ENCODE peak calls at places on chromosome X, in eight cellular contexts. V is NCI-H345; N is CD4-positive, alpha-beta T cell; Y is germinal center; Z is NCI-H526; G is HuH-7.5; E is fibroblast of gingiva; P is activated effector memory CD4-positive, alpha-beta T cell treated with Interleukin-2 at 50 U/mL for 16 hours. O is an unnamed sample.

GRCh38 chrX:44157858-44158257 is 184.7 kb upstream of the NDP start:
- DNase-seq in V (no peak), N (no peak), Y (no peak), Z (no peak), G (no peak), E (peak; percentile 21), P (no peak), O (no peak)

GRCh38 chrX:10043386-10043785 is 76.2 kb downstream of the CLDN34 start:
- DNase-seq in V (no peak), N (no peak), Y (no peak), Z (no peak), G (no peak), E (no peak), P (no peak), O (no peak)

GRCh38 chrX:41721590-41721989 is 2.4 kb upstream of the GPR82 start:
- DNase-seq in V (no peak), N (no peak), Y (no peak), Z (no peak), G (no peak), E (no peak), P (no peak), O (no peak)

GRCh38 chrX:118183606-118184005 is 67.0 kb upstream of the KLHL13 start:
- DNase-seq in V (no peak), N (no peak), Y (no peak), Z (no peak), G (no peak), E (no peak), P (no peak), O (no peak)

GRCh38 chrX:11540532-11541377 is 125.0 kb downstream of the ARHGAP6 start:
- DNase-seq in V (no peak), N (no peak), Y (no peak), Z (no peak), G (no peak), E (no peak), P (no peak), O (no peak)

GRCh38 chrX:75273483-75273882 is 402 bp upstream of the UPRT start:
- DNase-seq in V (no peak), N (no peak), Y (no peak), Z (no peak), G (no peak), E (no peak), P (no peak), O (no peak)

GRCh38 chrX:31932769-31933168 is 860.9 kb upstream of the FTHL17 start:
- DNase-seq in V (no peak), N (no peak), Y (no peak), Z (no peak), G (no peak), E (no peak), P (no peak), O (no peak)

GRCh38 chrX:153939573-153939972 is 4.7 kb upstream of the NAA10 start:
- DNase-seq in V (peak; percentile 45), N (no peak), Y (no peak), Z (no peak), G (no peak), E (no peak), P (no peak), O (no peak)

GRCh38 chrX:18995216-18995615 is 11.3 kb upstream of the PHKA2 start:
- DNase-seq in V (no peak), N (no peak), Y (no peak), Z (no peak), G (no peak), E (peak; percentile 23), P (no peak), O (no peak)

GRCh38 chrX:2928127-2928582 is 984 bp downstream of the ARSD start:
- DNase-seq in V (no peak), N (no peak), Y (no peak), Z (no peak), G (peak; percentile 27), E (no peak), P (no peak), O (peak; percentile 70)

GRCh38 chrX:74924449-74925209 is 623 bp downstream of the NEXMIF start:
- DNase-seq in V (peak; percentile 63), N (peak; percentile 1), Y (peak; percentile 16), Z (peak; percentile 26), G (peak; percentile 16), E (no peak), P (peak; percentile 1), O (no peak)

GRCh38 chrX:139113682-139114081 is 402.2 kb upstream of the FGF13 start:
- DNase-seq in V (no peak), N (no peak), Y (no peak), Z (no peak), G (no peak), E (no peak), P (no peak), O (no peak)

GRCh38 chrX:110847334-110847733 is 51.7 kb upstream of the CHRDL1 start:
- DNase-seq in V (peak; percentile 68), N (no peak), Y (peak; percentile 13), Z (peak; percentile 49), G (peak; percentile 16), E (peak; percentile 34), P (no peak), O (no peak)

GRCh38 chrX:107551546-107551945 is 76.8 kb upstream of the PRPS1 start:
- DNase-seq in V (no peak), N (no peak), Y (no peak), Z (no peak), G (no peak), E (no peak), P (no peak), O (no peak)

GRCh38 chrX:131405497-131405896 is 116.4 kb upstream of the IGSF1 start:
- DNase-seq in V (no peak), N (no peak), Y (no peak), Z (no peak), G (no peak), E (no peak), P (no peak), O (no peak)

GRCh38 chrX:129980540-129981206 is 1.8 kb upstream of the BCORL1 start:
- DNase-seq in V (no peak), N (no peak), Y (peak; percentile 14), Z (no peak), G (no peak), E (peak; percentile 1), P (no peak), O (peak; percentile 48)

GRCh38 chrX:23901805-23902204 is 5.9 kb downstream of the APOO start:
- DNase-seq in V (peak; percentile 1), N (no peak), Y (peak; percentile 44), Z (peak; percentile 71), G (peak; percentile 32), E (peak; percentile 72), P (no peak), O (no peak)

GRCh38 chrX:108001218-108001814 is 19.1 kb upstream of the TEX13B start:
- DNase-seq in V (peak; percentile 77), N (peak; percentile 8), Y (peak; percentile 9), Z (peak; percentile 21), G (no peak), E (peak; percentile 52), P (no peak), O (no peak)